ENCODE peak calls at places on chromosomes 1 and 21, in six cellular contexts. One of them, this sample, is unnamed.

GRCh38 chr1:87274851-87275250 is 53.8 kb upstream of the LMO4 start:
- DNase-seq in H9: no peak
- DNase-seq in IMR-90: no peak
- DNase-seq in mesendoderm: no peak
- DNase-seq in neuronal stem cell: no peak
- DNase-seq in H1: no peak
- DNase-seq in this sample: no peak

GRCh38 chr1:216178266-216178665 is 245.0 kb downstream of the USH2A start:
- DNase-seq in mesendoderm: no peak
- DNase-seq in neuronal stem cell: no peak
- DNase-seq in H9: no peak
- DNase-seq in H1: no peak
- DNase-seq in IMR-90: peak
- DNase-seq in this sample: no peak

GRCh38 chr1:25008192-25008485 is 78.1 kb upstream of the RUNX3 start:
- DNase-seq in H9: no peak
- DNase-seq in IMR-90: no peak
- DNase-seq in H1: no peak
- DNase-seq in mesendoderm: peak
- DNase-seq in neuronal stem cell: no peak
- DNase-seq in this sample: no peak

GRCh38 chr1:242890211-242890741 is 364.8 kb downstream of the CEP170 start:
- DNase-seq in IMR-90: no peak
- DNase-seq in neuronal stem cell: peak
- DNase-seq in mesendoderm: peak
- DNase-seq in H1: peak
- DNase-seq in H9: peak
- DNase-seq in this sample: no peak

GRCh38 chr1:194176212-194176611 is 989.8 kb upstream of the B3GALT2 start:
- DNase-seq in IMR-90: no peak
- DNase-seq in neuronal stem cell: peak
- DNase-seq in H9: no peak
- DNase-seq in mesendoderm: peak
- DNase-seq in H1: peak
- DNase-seq in this sample: no peak

GRCh38 chr1:245590726-245591125 is 435.9 kb downstream of the KIF26B start:
- DNase-seq in H9: no peak
- DNase-seq in mesendoderm: no peak
- DNase-seq in IMR-90: peak
- DNase-seq in neuronal stem cell: no peak
- DNase-seq in H1: no peak
- DNase-seq in this sample: peak

GRCh38 chr1:19743180-19743579 is 56.5 kb downstream of the TMCO4 start:
- DNase-seq in neuronal stem cell: no peak
- DNase-seq in H9: no peak
- DNase-seq in mesendoderm: no peak
- DNase-seq in IMR-90: no peak
- DNase-seq in H1: no peak
- DNase-seq in this sample: no peak

GRCh38 chr21:36141513-36141925 is 6.6 kb downstream of the CBR3 start:
- DNase-seq in IMR-90: peak
- DNase-seq in mesendoderm: peak
- DNase-seq in neuronal stem cell: peak
- DNase-seq in H9: peak
- DNase-seq in H1: peak
- DNase-seq in this sample: peak

GRCh38 chr1:41678141-41678878 is 193.8 kb upstream of the EDN2 start:
- DNase-seq in H1: no peak
- DNase-seq in mesendoderm: peak
- DNase-seq in H9: no peak
- DNase-seq in IMR-90: peak
- DNase-seq in neuronal stem cell: no peak
- DNase-seq in this sample: no peak

GRCh38 chr1:200400556-200400955 is 9.3 kb downstream of the ZNF281 start:
- DNase-seq in mesendoderm: no peak
- DNase-seq in IMR-90: no peak
- DNase-seq in neuronal stem cell: no peak
- DNase-seq in H9: no peak
- DNase-seq in H1: no peak
- DNase-seq in this sample: no peak

GRCh38 chr1:179941439-179941838 is 13.2 kb upstream of the CEP350 start:
- DNase-seq in H9: no peak
- DNase-seq in mesendoderm: no peak
- DNase-seq in IMR-90: no peak
- DNase-seq in H1: no peak
- DNase-seq in neuronal stem cell: no peak
- DNase-seq in this sample: no peak

GRCh38 chr21:25670726-25671125 is 31.7 kb downstream of the JAM2 start:
- DNase-seq in H9: no peak
- DNase-seq in neuronal stem cell: no peak
- DNase-seq in mesendoderm: no peak
- DNase-seq in H1: no peak
- DNase-seq in IMR-90: peak
- DNase-seq in this sample: no peak

GRCh38 chr1:8604041-8604942 is 213.1 kb downstream of the RERE start:
- DNase-seq in H1: no peak
- DNase-seq in IMR-90: no peak
- DNase-seq in neuronal stem cell: no peak
- DNase-seq in H9: no peak
- DNase-seq in mesendoderm: no peak
- DNase-seq in this sample: peak

GRCh38 chr1:5834477-5835178 is 157.6 kb downstream of the NPHP4 start:
- DNase-seq in IMR-90: no peak
- DNase-seq in H9: no peak
- DNase-seq in neuronal stem cell: no peak
- DNase-seq in mesendoderm: no peak
- DNase-seq in H1: no peak
- DNase-seq in this sample: no peak

GRCh38 chr1:10456661-10457060 is 6.8 kb downstream of the CORT start:
- DNase-seq in H9: no peak
- DNase-seq in H1: no peak
- DNase-seq in IMR-90: no peak
- DNase-seq in neuronal stem cell: no peak
- DNase-seq in mesendoderm: no peak
- DNase-seq in this sample: no peak

GRCh38 chr1:25766721-25767436 is 33.1 kb upstream of the SELENON start:
- DNase-seq in mesendoderm: no peak
- DNase-seq in IMR-90: no peak
- DNase-seq in neuronal stem cell: no peak
- DNase-seq in H9: no peak
- DNase-seq in H1: no peak
- DNase-seq in this sample: no peak

GRCh38 chr1:174875306-174875705 is 124.4 kb upstream of the CACYBP start:
- DNase-seq in neuronal stem cell: no peak
- DNase-seq in H1: no peak
- DNase-seq in mesendoderm: peak
- DNase-seq in IMR-90: no peak
- DNase-seq in H9: peak
- DNase-seq in this sample: no peak

GRCh38 chr1:27650527-27651175 is 15.7 kb upstream of the FGR start:
- DNase-seq in neuronal stem cell: no peak
- DNase-seq in H9: peak
- DNase-seq in H1: no peak
- DNase-seq in mesendoderm: peak
- DNase-seq in IMR-90: peak
- DNase-seq in this sample: peak

GRCh38 chr1:12548279-12549105 is 69.5 kb downstream of the DHRS3 start:
- DNase-seq in H9: no peak
- DNase-seq in mesendoderm: no peak
- DNase-seq in neuronal stem cell: no peak
- DNase-seq in H1: no peak
- DNase-seq in IMR-90: no peak
- DNase-seq in this sample: no peak

GRCh38 chr1:201119206-201119814 is 7.1 kb upstream of the CACNA1S start:
- DNase-seq in IMR-90: peak
- DNase-seq in H1: no peak
- DNase-seq in neuronal stem cell: peak
- DNase-seq in H9: peak
- DNase-seq in mesendoderm: peak
- DNase-seq in this sample: peak

GRCh38 chr1:2340918-2341254 is 50.5 kb downstream of the MORN1 start:
- DNase-seq in IMR-90: no peak
- DNase-seq in neuronal stem cell: no peak
- DNase-seq in mesendoderm: no peak
- DNase-seq in H1: no peak
- DNase-seq in H9: no peak
- DNase-seq in this sample: no peak

GRCh38 chr1:2340086-2340917 is 51.1 kb downstream of the MORN1 start:
- DNase-seq in H9: no peak
- DNase-seq in IMR-90: no peak
- DNase-seq in mesendoderm: no peak
- DNase-seq in H1: no peak
- DNase-seq in neuronal stem cell: no peak
- DNase-seq in this sample: no peak

GRCh38 chr1:2337501-2337900 is 53.9 kb downstream of the MORN1 start:
- DNase-seq in H1: no peak
- DNase-seq in H9: no peak
- DNase-seq in mesendoderm: no peak
- DNase-seq in IMR-90: no peak
- DNase-seq in neuronal stem cell: no peak
- DNase-seq in this sample: no peak

GRCh38 chr1:2337081-2337480 is 54.3 kb downstream of the MORN1 start:
- DNase-seq in H1: no peak
- DNase-seq in IMR-90: no peak
- DNase-seq in neuronal stem cell: no peak
- DNase-seq in H9: no peak
- DNase-seq in mesendoderm: no peak
- DNase-seq in this sample: no peak

GRCh38 chr1:2339206-2340085 is 51.9 kb downstream of the MORN1 start:
- DNase-seq in neuronal stem cell: no peak
- DNase-seq in mesendoderm: no peak
- DNase-seq in H1: no peak
- DNase-seq in H9: no peak
- DNase-seq in IMR-90: no peak
- DNase-seq in this sample: no peak
- H3K4ac ChIP-seq in neuronal stem cell: peak
- H3K4ac ChIP-seq in mesendoderm: no peak
- H3K4ac ChIP-seq in H1: no peak
- H3K4ac ChIP-seq in H9: no peak
- H3K4ac ChIP-seq in IMR-90: no peak
- H3K4ac ChIP-seq in this sample: no peak

DNA sequence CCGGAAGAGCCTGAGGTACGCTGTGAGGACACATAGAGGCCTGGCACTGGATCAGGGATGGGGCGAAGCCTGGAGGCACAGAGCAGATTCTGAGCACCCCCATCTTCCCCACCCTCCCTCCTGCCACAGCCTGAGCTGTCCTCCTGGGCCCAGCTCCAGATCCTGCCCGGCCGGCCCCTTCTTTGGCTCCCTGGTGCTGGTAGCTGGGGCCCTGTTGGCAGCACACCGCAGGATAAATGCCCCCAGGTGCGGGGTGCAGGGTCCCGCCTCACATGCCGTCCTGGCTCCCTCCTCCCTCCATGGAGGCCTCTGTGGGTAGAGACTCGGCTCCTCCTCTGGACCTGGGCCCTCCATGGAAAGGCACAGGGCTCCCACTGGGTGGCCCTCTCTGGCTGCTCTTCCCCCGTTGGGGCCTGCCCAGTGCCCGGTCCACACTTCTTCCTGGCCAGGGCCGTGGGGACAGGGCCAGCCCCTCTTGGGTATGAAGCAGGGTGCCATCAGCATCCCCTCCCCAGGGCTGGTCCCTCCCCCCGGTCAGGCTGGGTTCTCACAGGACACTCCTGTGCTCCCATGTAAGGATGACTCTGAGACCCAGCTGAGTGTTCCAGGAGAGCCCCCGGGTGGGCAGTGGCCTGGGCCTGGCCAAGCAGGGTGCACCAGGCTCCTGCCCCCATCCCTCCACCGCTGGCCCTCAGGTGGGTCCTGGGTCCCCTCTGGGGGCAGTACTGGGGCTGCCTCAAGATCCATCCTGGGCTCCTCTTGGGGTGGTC is 1.1 kb upstream of the OBSCN start:
- DNase-seq in H9: no peak
- DNase-seq in H1: no peak
- DNase-seq in neuronal stem cell: no peak
- DNase-seq in mesendoderm: no peak
- DNase-seq in IMR-90: no peak
- DNase-seq in this sample: no peak
- H3K4ac ChIP-seq in H9: no peak
- H3K4ac ChIP-seq in H1: no peak
- H3K4ac ChIP-seq in neuronal stem cell: no peak
- H3K4ac ChIP-seq in mesendoderm: no peak
- H3K4ac ChIP-seq in IMR-90: no peak
- H3K4ac ChIP-seq in this sample: no peak

GRCh38 chr1:156744344-156744743 is 3.5 kb upstream of the MRPL24 start:
- DNase-seq in neuronal stem cell: no peak
- DNase-seq in mesendoderm: no peak
- DNase-seq in H9: no peak
- DNase-seq in H1: no peak
- DNase-seq in IMR-90: no peak
- DNase-seq in this sample: no peak

GRCh38 chr1:156746716-156747631 is 4.5 kb downstream of the HDGF start:
- DNase-seq in H9: peak
- DNase-seq in IMR-90: peak
- DNase-seq in neuronal stem cell: peak
- DNase-seq in H1: no peak
- DNase-seq in mesendoderm: peak
- DNase-seq in this sample: peak

GRCh38 chr1:156747737-156748669 is 3.5 kb downstream of the HDGF start:
- DNase-seq in mesendoderm: peak
- DNase-seq in H1: no peak
- DNase-seq in IMR-90: no peak
- DNase-seq in neuronal stem cell: no peak
- DNase-seq in H9: no peak
- DNase-seq in this sample: peak

GRCh38 chr1:156744786-156745419 is 4.0 kb upstream of the MRPL24 start:
- DNase-seq in neuronal stem cell: no peak
- DNase-seq in H1: no peak
- DNase-seq in IMR-90: no peak
- DNase-seq in mesendoderm: no peak
- DNase-seq in H9: no peak
- DNase-seq in this sample: no peak

GRCh38 chr1:156746381-156746715 is 5.1 kb downstream of the HDGF start:
- DNase-seq in mesendoderm: no peak
- DNase-seq in neuronal stem cell: no peak
- DNase-seq in H1: no peak
- DNase-seq in IMR-90: no peak
- DNase-seq in H9: no peak
- DNase-seq in this sample: no peak
- H3K4ac ChIP-seq in mesendoderm: peak
- H3K4ac ChIP-seq in neuronal stem cell: no peak
- H3K4ac ChIP-seq in H1: no peak
- H3K4ac ChIP-seq in IMR-90: peak
- H3K4ac ChIP-seq in H9: no peak
- H3K4ac ChIP-seq in this sample: peak

DNA sequence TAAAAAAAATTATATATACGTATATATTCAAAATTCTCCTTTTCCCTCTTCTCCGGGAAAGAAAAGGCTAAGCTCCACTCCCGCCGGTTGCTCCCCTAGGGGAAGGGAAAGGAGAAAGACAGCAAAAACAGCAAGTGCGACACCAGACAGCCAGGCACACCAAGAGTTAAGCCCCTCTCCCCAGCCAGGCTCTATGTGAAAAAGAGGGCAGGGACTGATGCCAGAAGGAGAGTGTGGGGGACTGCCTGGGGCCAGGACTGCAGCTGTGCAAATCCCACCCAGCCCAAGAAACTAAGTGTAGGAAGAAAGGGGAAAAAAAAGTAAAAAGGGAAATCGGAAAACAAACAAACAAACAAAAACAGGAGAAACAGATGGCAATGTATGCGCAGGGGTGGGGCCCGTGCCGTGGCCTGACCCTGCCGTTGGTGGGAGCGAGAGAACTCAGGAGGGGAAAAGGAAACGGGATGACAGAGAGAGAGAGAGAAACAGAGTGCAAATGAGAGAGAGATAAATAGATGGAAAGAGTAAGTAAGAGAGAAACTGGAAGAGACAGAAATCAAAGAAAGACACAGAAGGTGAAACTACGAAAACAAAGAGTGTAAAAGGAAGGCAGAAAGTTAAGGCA is 27.6 kb upstream of the FMO1 start:
- DNase-seq in mesendoderm: peak
- DNase-seq in H9: peak
- DNase-seq in H1: peak
- DNase-seq in IMR-90: peak
- DNase-seq in neuronal stem cell: peak
- DNase-seq in this sample: peak
- H3K4ac ChIP-seq in mesendoderm: no peak
- H3K4ac ChIP-seq in H9: no peak
- H3K4ac ChIP-seq in H1: no peak
- H3K4ac ChIP-seq in IMR-90: peak
- H3K4ac ChIP-seq in neuronal stem cell: no peak
- H3K4ac ChIP-seq in this sample: no peak